ENCODE peak calls at places on chromosome 14, in four cellular contexts. U is K562, Q is HepG2, O is A549. P is an unnamed sample.

GRCh38 chr14:84579292-84579691 is 950.7 kb upstream of the FLRT2 start:
- DNase-seq in Q (no peak), O (no peak), U (no peak), P (no peak)

GRCh38 chr14:94394594-94395305 is 6.3 kb upstream of the SERPINA1 start:
- DNase-seq in U (no peak), O (no peak), Q (peak; percentile 74), P (no peak)

GRCh38 chr14:35196571-35196970 is 74.2 kb downstream of the PRORP start:
- DNase-seq in O (no peak), U (no peak), Q (no peak), P (no peak)

GRCh38 chr14:23930742-23931141 is 22.8 kb upstream of the DHRS4 start:
- DNase-seq in Q (no peak), O (no peak), U (no peak), P (no peak)

GRCh38 chr14:76090611-76091010 is 61.1 kb upstream of the GPATCH2L start:
- DNase-seq in Q (no peak), O (no peak), U (no peak), P (no peak)

GRCh38 chr14:84859116-84859515 is 670.8 kb upstream of the FLRT2 start:
- DNase-seq in Q (no peak), U (no peak), O (no peak), P (no peak)

GRCh38 chr14:72476657-72477499 is 417.0 kb downstream of the DPF3 start:
- DNase-seq in O (no peak), Q (no peak), U (no peak), P (no peak)

GRCh38 chr14:62691613-62692489 is 353.4 kb downstream of the KCNH5 start:
- DNase-seq in U (no peak), O (peak; percentile 66), Q (peak; percentile 97), P (no peak)

GRCh38 chr14:58414845-58415244 is 12.5 kb downstream of the TIMM9 start:
- DNase-seq in U (peak; percentile 36), Q (no peak), O (no peak), P (no peak)

GRCh38 chr14:89011727-89012271 is 187.3 kb downstream of the TTC8 start:
- DNase-seq in Q (no peak), U (peak; percentile 7), O (no peak), P (no peak)

GRCh38 chr14:52563120-52563519 is 10.5 kb downstream of the GPR137C start:
- DNase-seq in O (no peak), Q (no peak), U (no peak), P (no peak)

GRCh38 chr14:89000007-89000942 is 175.8 kb downstream of the TTC8 start:
- DNase-seq in U (peak; percentile 73), O (peak; percentile 81), Q (peak; percentile 29), P (peak; percentile 19)

GRCh38 chr14:39857656-39858055 is 425.4 kb upstream of the FBXO33 start:
- DNase-seq in O (no peak), U (no peak), Q (no peak), P (no peak)

GRCh38 chr14:31205681-31206535 is 1.7 kb downstream of the HECTD1 start:
- DNase-seq in U (peak; percentile 57), O (no peak), Q (peak; percentile 99), P (no peak)

GRCh38 chr14:95318870-95319311 is 817 bp downstream of the CLMN start:
- DNase-seq in O (no peak), U (no peak), Q (no peak), P (peak; percentile 32)

GRCh38 chr14:51727526-51727925 is 75.8 kb downstream of the FRMD6 start:
- DNase-seq in O (no peak), Q (no peak), U (no peak), P (no peak)

GRCh38 chr14:63011609-63012008 is 33.6 kb downstream of the KCNH5 start:
- DNase-seq in O (no peak), Q (no peak), U (no peak), P (no peak)

GRCh38 chr14:101399737-101400517 is 161.4 kb upstream of the DIO3 start:
- DNase-seq in U (no peak), O (no peak), Q (no peak), P (no peak)

GRCh38 chr14:24315807-24316596 is 4.7 kb downstream of the LTB4R start:
- DNase-seq in Q (peak; percentile 65), O (no peak), U (peak; percentile 69), P (peak; percentile 63)

GRCh38 chr14:96057738-96058137 is 18.6 kb downstream of the C14orf132 start:
- DNase-seq in U (no peak), O (no peak), Q (no peak), P (no peak)

GRCh38 chr14:88452231-88452630 is 66.8 kb downstream of the SPATA7 start:
- DNase-seq in U (peak; percentile 23), Q (no peak), O (no peak), P (peak; percentile 33)

GRCh38 chr14:86003998-86004397 is 474.1 kb downstream of the FLRT2 start:
- DNase-seq in O (no peak), U (no peak), Q (peak; percentile 44), P (no peak)

GRCh38 chr14:65840118-65840751 is 427.7 kb downstream of the FUT8 start:
- DNase-seq in Q (no peak), O (no peak), U (peak; percentile 6), P (no peak)

GRCh38 chr14:35332517-35333346 is 40.5 kb downstream of the PSMA6 start:
- DNase-seq in O (no peak), U (no peak), Q (no peak), P (no peak)

GRCh38 chr14:79320561-79320960 is 890.7 kb downstream of the DIO2 start:
- DNase-seq in U (no peak), Q (no peak), O (no peak), P (no peak)

GRCh38 chr14:62604524-62604923 is 440.7 kb downstream of the KCNH5 start:
- DNase-seq in Q (no peak), U (no peak), O (no peak), P (no peak)

GRCh38 chr14:81166126-81166525 is 54.6 kb downstream of the GTF2A1 start:
- DNase-seq in U (no peak), Q (peak; percentile 25), O (no peak), P (no peak)

GRCh38 chr14:60722163-60722835 is 1.9 kb downstream of the SIX4 start:
- DNase-seq in U (peak; percentile 66), O (peak; percentile 50), Q (peak; percentile 89), P (peak; percentile 69)

GRCh38 chr14:77707355-77707723 is 484 bp downstream of the ALKBH1 start:
- DNase-seq in U (peak; percentile 49), O (peak; percentile 31), Q (peak; percentile 14), P (no peak)

GRCh38 chr14:94180655-94181271 is 6.6 kb downstream of the PPP4R4 start:
- DNase-seq in Q (peak; percentile 67), O (peak; percentile 18), U (peak; percentile 29), P (no peak)

GRCh38 chr14:72608391-72609204 is 285.3 kb downstream of the DPF3 start:
- DNase-seq in O (peak; percentile 77), U (peak; percentile 31), Q (no peak), P (no peak)

GRCh38 chr14:94545131-94545841 is 16.0 kb upstream of the SERPINA4 start:
- DNase-seq in U (peak; percentile 2), Q (no peak), O (no peak), P (no peak)

GRCh38 chr14:90388982-90389381 is 7.8 kb upstream of the CALM1 start:
- DNase-seq in Q (no peak), O (no peak), U (no peak), P (no peak)

GRCh38 chr14:65387628-65388027 is 24.9 kb upstream of the FUT8 start:
- DNase-seq in U (no peak), O (no peak), Q (no peak), P (no peak)

GRCh38 chr14:101458536-101459391 is 102.5 kb upstream of the DIO3 start:
- DNase-seq in Q (no peak), U (no peak), O (no peak), P (peak; percentile 44)

GRCh38 chr14:90137807-90138206 is 76.0 kb downstream of the KCNK13 start:
- DNase-seq in O (no peak), U (no peak), Q (no peak), P (no peak)

GRCh38 chr14:65095633-65096205 is 6.6 kb downstream of the MAX start:
- DNase-seq in U (peak; percentile 31), Q (no peak), O (no peak), P (no peak)

GRCh38 chr14:68580676-68581075 is 212.2 kb downstream of the ZFP36L1 start:
- DNase-seq in Q (no peak), U (no peak), O (no peak), P (no peak)
- TF ChIP-seq HMGXB4 in Q (no peak), U (no peak), O (no peak), P (no peak)

DNA sequence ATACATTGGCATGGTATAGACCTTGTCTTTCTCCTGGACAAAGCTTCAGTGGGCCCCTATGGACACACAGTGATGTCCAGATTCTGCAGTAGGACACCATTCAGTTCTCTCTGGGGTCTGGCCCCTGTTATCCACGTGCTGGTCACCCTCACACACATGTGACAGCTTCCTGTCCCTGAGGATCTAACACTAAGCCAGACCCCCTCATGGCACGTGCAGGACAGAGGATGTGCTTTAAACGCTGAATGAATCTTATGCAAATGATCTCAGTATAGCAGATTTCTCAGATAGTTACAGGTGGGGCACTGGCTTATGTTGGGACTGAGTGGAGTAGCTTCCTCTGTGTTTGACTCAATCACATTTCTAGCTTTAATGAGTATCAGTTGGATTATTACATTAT is 33.7 kb downstream of the SLC24A4 start:
- DNase-seq in Q (no peak), O (no peak), U (no peak), P (no peak)
- TF ChIP-seq HMGXB4 in Q (no peak), O (no peak), U (no peak), P (no peak)

GRCh38 chr14:105890474-105891220 is 364.3 kb downstream of the TMEM121 start:
- DNase-seq in O (no peak), Q (no peak), U (no peak), P (peak; percentile 3)

GRCh38 chr14:105894125-105894977 is 368.0 kb downstream of the TMEM121 start:
- DNase-seq in Q (no peak), U (no peak), O (no peak), P (peak; percentile 1)

GRCh38 chr14:105891221-105891602 is 364.8 kb downstream of the TMEM121 start:
- DNase-seq in Q (no peak), O (no peak), U (no peak), P (no peak)

GRCh38 chr14:105889666-105890473 is 363.5 kb downstream of the TMEM121 start:
- DNase-seq in O (no peak), U (peak; percentile 4), Q (no peak), P (peak; percentile 5)

DNA sequence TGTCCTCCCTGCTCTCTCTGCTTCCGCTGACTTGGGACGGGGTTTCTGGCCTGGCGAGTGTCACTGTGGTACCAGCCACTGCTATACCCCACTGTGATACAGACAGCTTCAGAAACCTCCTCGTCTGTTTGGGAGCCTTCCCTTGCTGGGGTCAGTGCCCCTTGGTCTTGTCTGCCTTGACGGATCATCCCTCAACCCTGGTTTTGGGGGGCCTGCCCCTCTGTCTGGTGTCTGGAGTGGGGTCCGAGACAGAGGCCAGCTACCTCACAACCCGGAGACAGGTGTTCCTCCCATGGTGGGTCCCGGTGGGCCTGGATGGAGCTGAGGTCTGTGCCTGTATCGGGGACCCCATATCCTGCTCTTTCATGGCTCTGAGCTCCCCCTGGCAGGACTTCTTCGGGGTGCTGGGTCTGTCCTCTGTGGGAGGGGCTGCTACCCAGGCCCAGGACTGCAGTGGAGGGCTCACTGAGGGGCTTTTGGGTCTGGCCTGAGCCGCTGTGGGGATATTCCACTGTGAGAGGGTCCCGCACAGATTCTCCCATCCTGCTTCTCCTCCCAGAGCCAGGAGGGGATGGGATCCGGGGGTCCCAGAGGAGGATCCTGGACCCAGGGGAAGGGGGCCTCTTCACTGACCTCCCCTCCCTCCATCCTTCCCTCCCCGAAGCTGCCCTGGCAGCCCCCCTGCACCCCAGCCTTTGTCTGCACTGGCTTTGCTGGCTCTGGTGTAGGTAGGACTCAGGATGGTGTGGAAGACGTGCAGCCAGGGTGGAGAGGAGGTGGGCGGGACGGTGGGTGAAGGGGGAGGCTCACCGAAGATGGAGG is 365.5 kb downstream of the TMEM121 start:
- DNase-seq in U (no peak), Q (no peak), O (no peak), P (peak; percentile 3)
- TF ChIP-seq HMGXB4 in U (no peak), Q (no peak), O (no peak), P (no peak)

GRCh38 chr14:42141328-42141727 is 534.7 kb downstream of the LRFN5 start:
- DNase-seq in Q (no peak), O (no peak), U (no peak), P (no peak)
- TF ChIP-seq HMGXB4 in Q (no peak), O (no peak), U (no peak), P (no peak)